ENCODE peak calls at places on chromosomes 11 and 22, in ten cellular contexts. S is fibroblast of mammary gland; A is left kidney; G is upper lobe of right lung; Y is AG08396; V is cardiac muscle cell; L is T-cell; J is stimulated activated CD8-positive, alpha-beta memory T cell treated with anti-CD3 and anti-CD28 coated beads, Interleukin-4, amount 100 ng/mL, for 4 hours; B is epithelial cell of esophagus; N is T47D. P is an unnamed sample.

GRCh38 chr11:126718319-126718718 is 282.3 kb downstream of the KIRREL3 start:
- DNase-seq in S (peak), L (no peak), Y (peak), J (no peak), B (no peak), A (no peak), G (no peak), V (no peak), N (no peak), P (no peak)

GRCh38 chr11:74749127-74749964 is 697 bp downstream of the RNF169 start:
- DNase-seq in A (peak), G (peak), V (peak), N (peak), S (peak), L (peak), Y (peak), B (peak), J (peak), P (no peak)

GRCh38 chr11:107858217-107859070 is at the start of gene SLC35F2:
- DNase-seq in S (peak), V (peak), N (peak), L (peak), A (peak), Y (peak), J (peak), B (peak), G (peak), P (no peak)

GRCh38 chr22:26970809-26971394 is 313.5 kb downstream of the MIAT start:
- DNase-seq in A (no peak), V (no peak), Y (no peak), N (peak), S (no peak), L (no peak), B (no peak), G (no peak), J (no peak), P (no peak)

GRCh38 chr11:30016588-30017363 is at the start of gene KCNA4:
- DNase-seq in N (no peak), G (peak), S (no peak), L (no peak), A (peak), J (no peak), V (peak), Y (no peak), B (peak), P (peak)

GRCh38 chr11:31720666-31721199 is 90.4 kb downstream of the PAX6 start:
- DNase-seq in S (no peak), Y (no peak), N (no peak), J (no peak), G (no peak), V (no peak), A (no peak), B (no peak), L (no peak), P (no peak)

GRCh38 chr11:68998390-68998911 is 14.6 kb downstream of the MRGPRF start:
- DNase-seq in J (no peak), B (no peak), G (peak), V (peak), L (no peak), A (peak), S (no peak), Y (no peak), N (peak), P (no peak)

GRCh38 chr22:45640291-45640940 is 31.2 kb upstream of the ATXN10 start:
- DNase-seq in Y (no peak), S (no peak), L (no peak), G (peak), N (no peak), J (no peak), V (no peak), B (no peak), A (no peak), P (no peak)

GRCh38 chr22:42967933-42968332 is 47.0 kb downstream of the PACSIN2 start:
- DNase-seq in S (peak), G (peak), A (no peak), J (no peak), B (no peak), L (no peak), Y (peak), V (no peak), N (no peak), P (no peak)